ENCODE peak calls at places on chromosome 3, in seven cellular contexts. O is hypothalamus; Y is stimulated activated CD8-positive, alpha-beta memory T cell treated with anti-CD3 and anti-CD28 coated beads, Interleukin-7, amount 100 ng/mL, for 1 hour; G is GM04503; D is BE2C; B is mucosa of descending colon; C is activated CD4-positive, alpha-beta T cell treated with anti-CD3 and anti-CD28 coated beads for 48 hours. E is an unnamed sample.

GRCh38 chr3:25532763-25533162 is 104.7 kb downstream of the RARB start:
- DNase-seq in O (no peak), Y (no peak), G (no peak), D (peak), B (peak), C (peak), E (no peak)

GRCh38 chr3:15305366-15305844 is 27.0 kb downstream of the SH3BP5 start:
- DNase-seq in O (no peak), Y (no peak), G (no peak), D (peak), B (no peak), C (no peak), E (no peak)

GRCh38 chr3:157499342-157499963 is 3.8 kb downstream of the VEPH1 start:
- DNase-seq in O (no peak), Y (no peak), G (no peak), D (no peak), B (peak), C (peak), E (no peak)

GRCh38 chr3:179671709-179672337 is 19.0 kb downstream of the USP13 start:
- DNase-seq in O (no peak), Y (no peak), G (no peak), D (no peak), B (no peak), C (no peak), E (no peak)

GRCh38 chr3:52742418-52743041 is 28.2 kb downstream of the NEK4 start:
- DNase-seq in O (no peak), Y (no peak), G (no peak), D (no peak), B (no peak), C (no peak), E (no peak)

GRCh38 chr3:11509175-11510000 is 134.3 kb downstream of the VGLL4 start:
- DNase-seq in O (peak), Y (no peak), G (peak), D (peak), B (peak), C (no peak), E (no peak)

GRCh38 chr3:45137656-45138181 is 8.5 kb downstream of the CDCP1 start:
- DNase-seq in O (no peak), Y (no peak), G (no peak), D (no peak), B (no peak), C (no peak), E (no peak)

GRCh38 chr3:30544811-30545210 is 61.6 kb upstream of the TGFBR2 start:
- DNase-seq in O (no peak), Y (no peak), G (peak), D (no peak), B (no peak), C (peak), E (no peak)

GRCh38 chr3:134126153-134126552 is 96.4 kb upstream of the SLCO2A1 start:
- DNase-seq in O (no peak), Y (no peak), G (no peak), D (no peak), B (no peak), C (no peak), E (no peak)